ENCODE peak calls at places on chromosomes 1 and 21, in seven cellular contexts. M is SK-N-SH, A is HCT116, X is HepG2, Q is H1, L is K562, J is endothelial cell of umbilical vein. K is an unnamed sample. For H3K4me1, the result is how much of the 10 kb centered on the place peaks cover.

GRCh38 chr1:186496452-186496851 is 35.5 kb upstream of the PDC start:
- DNase-seq in M (no peak), A (no peak), X (no peak), Q (no peak), L (no peak), J (no peak), K (no peak)

GRCh38 chr1:84719477-84720274 is 29.4 kb upstream of the SSX2IP start:
- DNase-seq in M (no peak), A (no peak), X (peak), Q (no peak), L (no peak), J (no peak), K (no peak)

GRCh38 chr1:60989745-60990718 is 92.3 kb upstream of the NFIA start:
- DNase-seq in M (peak), A (no peak), X (no peak), Q (no peak), L (no peak), J (peak), K (no peak)

GRCh38 chr1:227225715-227226346 is 92.5 kb downstream of the CDC42BPA start:
- DNase-seq in M (no peak), A (peak), X (no peak), Q (no peak), L (no peak), J (peak), K (no peak)

GRCh38 chr1:172699111-172699510 is 40.2 kb downstream of the FASLG start:
- DNase-seq in M (no peak), A (no peak), X (no peak), Q (no peak), L (no peak), J (peak), K (no peak)

GRCh38 chr1:77687519-77687906 is 5.1 kb upstream of the ZZZ3 start:
- DNase-seq in M (no peak), A (peak), X (peak), Q (peak), L (no peak), J (no peak), K (peak)

GRCh38 chr1:9326596-9326995 is 33.9 kb downstream of the SPSB1 start:
- DNase-seq in M (no peak), A (no peak), X (no peak), Q (no peak), L (no peak), J (no peak), K (no peak)

GRCh38 chr1:60265560-60266535 is 192.3 kb upstream of the C1orf87 start:
- DNase-seq in M (no peak), A (no peak), X (peak), Q (no peak), L (no peak), J (no peak), K (no peak)

GRCh38 chr1:180176965-180177364 is 22.3 kb downstream of the QSOX1 start:
- DNase-seq in M (no peak), A (no peak), X (no peak), Q (no peak), L (no peak), J (no peak), K (no peak)

GRCh38 chr1:165795894-165796293 is 27.2 kb upstream of the TMCO1 start:
- DNase-seq in M (no peak), A (no peak), X (no peak), Q (no peak), L (no peak), J (no peak), K (peak)

GRCh38 chr1:227318003-227318851 is at the start of gene CDC42BPA:
- DNase-seq in M (peak), A (peak), X (peak), Q (peak), L (peak), J (peak), K (peak)

GRCh38 chr1:78236711-78237110 is 190.9 kb downstream of the GIPC2 start:
- DNase-seq in M (no peak), A (no peak), X (no peak), Q (no peak), L (no peak), J (no peak), K (no peak)

GRCh38 chr1:41758904-41759548 is 159.7 kb downstream of the HIVEP3 start:
- DNase-seq in M (no peak), A (no peak), X (no peak), Q (no peak), L (no peak), J (peak), K (no peak)

GRCh38 chr1:37509181-37509580 is 5.4 kb downstream of the MEAF6 start:
- DNase-seq in M (peak), A (no peak), X (peak), Q (no peak), L (no peak), J (no peak), K (peak)

GRCh38 chr1:144551543-144552424 is 40.9 kb upstream of the PPIAL4F start:
- DNase-seq in M (peak), A (peak), X (peak), Q (peak), L (peak), J (peak), K (peak)

GRCh38 chr1:241551759-241552638 is 19.8 kb downstream of the KMO start:
- DNase-seq in M (no peak), A (no peak), X (no peak), Q (no peak), L (peak), J (no peak), K (no peak)

GRCh38 chr1:174898102-174898802 is 101.5 kb upstream of the CACYBP start:
- DNase-seq in M (no peak), A (no peak), X (no peak), Q (no peak), L (no peak), J (no peak), K (no peak)

GRCh38 chr1:60033066-60033465 is 40.5 kb downstream of the C1orf87 start:
- DNase-seq in M (no peak), A (no peak), X (no peak), Q (no peak), L (no peak), J (no peak), K (no peak)

GRCh38 chr1:14851775-14852174 is 253.3 kb downstream of the KAZN start:
- DNase-seq in M (no peak), A (no peak), X (no peak), Q (no peak), L (no peak), J (no peak), K (no peak)

GRCh38 chr1:40034869-40035268 is 5.7 kb upstream of the CAP1 start:
- DNase-seq in M (no peak), A (no peak), X (no peak), Q (no peak), L (no peak), J (no peak), K (no peak)

GRCh38 chr1:66450043-66450514 is 83.9 kb upstream of the SGIP1 start:
- DNase-seq in M (peak), A (no peak), X (no peak), Q (no peak), L (no peak), J (no peak), K (no peak)

GRCh38 chr1:203627819-203628184 is 1.2 kb downstream of the ATP2B4 start:
- DNase-seq in M (no peak), A (no peak), X (no peak), Q (no peak), L (no peak), J (peak), K (no peak)

GRCh38 chr1:156551866-156552265 is 20.5 kb downstream of the IQGAP3 start:
- DNase-seq in M (no peak), A (peak), X (no peak), Q (no peak), L (no peak), J (no peak), K (no peak)

GRCh38 chr1:36576118-36576517 is 93.4 kb upstream of the CSF3R start:
- DNase-seq in M (peak), A (peak), X (peak), Q (peak), L (peak), J (peak), K (peak)

GRCh38 chr1:154548028-154548427 is 10.4 kb downstream of the UBE2Q1 start:
- DNase-seq in M (no peak), A (no peak), X (no peak), Q (no peak), L (no peak), J (peak), K (no peak)

GRCh38 chr1:167345386-167345733 is 124.7 kb downstream of the POU2F1 start:
- DNase-seq in M (no peak), A (no peak), X (no peak), Q (no peak), L (no peak), J (peak), K (no peak)

GRCh38 chr21:35037384-35038105 is 11.6 kb downstream of the RUNX1 start:
- DNase-seq in M (no peak), A (no peak), X (no peak), Q (no peak), L (no peak), J (no peak), K (no peak)

GRCh38 chr1:84836145-84836544 is 56.9 kb downstream of the LPAR3 start:
- DNase-seq in M (no peak), A (peak), X (no peak), Q (no peak), L (no peak), J (no peak), K (no peak)

GRCh38 chr1:33346921-33347649 is 26.2 kb upstream of the A3GALT2 start:
- DNase-seq in M (no peak), A (peak), X (peak), Q (no peak), L (no peak), J (peak), K (no peak)

GRCh38 chr1:155085504-155086181 is 7.0 kb downstream of the EFNA3 start:
- DNase-seq in M (peak), A (no peak), X (no peak), Q (peak), L (peak), J (no peak), K (peak)

GRCh38 chr1:248849637-248850036 is 9.2 kb downstream of the ZNF692 start:
- DNase-seq in M (no peak), A (no peak), X (no peak), Q (no peak), L (no peak), J (no peak), K (no peak)

GRCh38 chr1:72557446-72558049 is 275.2 kb upstream of the NEGR1 start:
- DNase-seq in M (no peak), A (no peak), X (no peak), Q (no peak), L (no peak), J (peak), K (peak)

GRCh38 chr1:93531193-93531592 is 83.3 kb downstream of the FNBP1L start:
- DNase-seq in M (peak), A (no peak), X (no peak), Q (no peak), L (no peak), J (no peak), K (no peak)

GRCh38 chr1:107930292-107930691 is 34.7 kb downstream of the VAV3 start:
- DNase-seq in M (no peak), A (no peak), X (no peak), Q (no peak), L (no peak), J (no peak), K (no peak)

GRCh38 chr1:161020573-161021167 is at the start of gene F11R:
- DNase-seq in M (peak), A (no peak), X (peak), Q (peak), L (peak), J (peak), K (peak)
- TF ChIP-seq POLR2AphosphoS5 in M (no peak), A (peak), X (no peak), Q (peak), L (peak), J (no peak), K (peak)

GRCh38 chr1:31955917-31956736 is 18.0 kb upstream of the PTP4A2 start:
- DNase-seq in M (no peak), A (peak), X (peak), Q (no peak), L (peak), J (peak), K (peak)

GRCh38 chr1:31949862-31950261 is 11.7 kb upstream of the PTP4A2 start:
- DNase-seq in M (no peak), A (no peak), X (no peak), Q (no peak), L (peak), J (no peak), K (no peak)

GRCh38 chr1:31951276-31951675 is 13.1 kb upstream of the PTP4A2 start:
- DNase-seq in M (no peak), A (no peak), X (no peak), Q (no peak), L (peak), J (no peak), K (no peak)

GRCh38 chr1:31954607-31955283 is 16.6 kb upstream of the PTP4A2 start:
- DNase-seq in M (no peak), A (peak), X (peak), Q (peak), L (peak), J (peak), K (no peak)

GRCh38 chr1:31952825-31953220 is 14.7 kb upstream of the PTP4A2 start:
- DNase-seq in M (no peak), A (no peak), X (no peak), Q (no peak), L (peak), J (no peak), K (no peak)
- H2AFZ ChIP-seq in M (no peak), A (no peak), X (no peak), Q (no peak), L (peak), J (no peak), K (no peak)

GRCh38 chr1:54276617-54277450 is 76.9 kb downstream of the MRPL37 start:
- DNase-seq in M (no peak), A (no peak), X (peak), Q (no peak), L (no peak), J (no peak), K (no peak)
- H3K4me1 ChIP-seq in M (under half), A (under half), X (under half), Q (under half), L (under half), J (under half), K (under half)

DNA sequence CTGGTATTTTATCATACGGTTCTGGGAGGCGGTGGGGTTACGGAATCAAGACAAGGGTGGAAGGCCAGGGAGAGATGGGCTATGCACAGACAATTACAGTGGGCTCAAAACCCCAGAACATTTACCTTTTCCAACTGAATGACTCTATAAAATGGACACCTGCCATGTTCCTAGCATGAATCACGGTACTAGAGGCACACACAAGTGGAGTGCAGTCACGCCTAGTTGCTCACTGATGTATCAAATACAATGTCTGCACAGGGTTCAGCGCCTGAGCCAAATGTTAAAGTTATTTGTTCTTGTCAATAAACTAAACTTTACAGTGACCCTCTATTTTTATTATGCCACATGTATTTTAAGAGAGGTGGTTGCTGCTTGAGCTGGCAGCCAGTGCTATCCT is 121.4 kb downstream of the ATG4C start:
- DNase-seq in M (no peak), A (no peak), X (no peak), Q (no peak), L (no peak), J (no peak), K (no peak)
- TF ChIP-seq POLR2AphosphoS5 in M (no peak), A (no peak), X (no peak), Q (no peak), L (no peak), J (no peak), K (no peak)

GRCh38 chr1:231016966-231017365 is 23.1 kb downstream of the FAM89A start:
- DNase-seq in M (no peak), A (no peak), X (no peak), Q (no peak), L (no peak), J (no peak), K (no peak)
- H2AFZ ChIP-seq in M (no peak), A (no peak), X (no peak), Q (no peak), L (no peak), J (no peak), K (no peak)

GRCh38 chr1:27605300-27605766 is 1.4 kb upstream of the AHDC1 start:
- DNase-seq in M (no peak), A (no peak), X (no peak), Q (no peak), L (no peak), J (no peak), K (no peak)
- H3K4me1 ChIP-seq in M (under half), A (half or more), X (half or more), Q (under half), L (half or more), J (under half), K (half or more)

GRCh38 chr1:207825719-207826556 is 74.1 kb downstream of the CD46 start:
- DNase-seq in M (no peak), A (no peak), X (peak), Q (no peak), L (peak), J (peak), K (no peak)
- TF ChIP-seq POLR2AphosphoS5 in M (no peak), A (no peak), X (no peak), Q (no peak), L (peak), J (peak), K (no peak)

DNA sequence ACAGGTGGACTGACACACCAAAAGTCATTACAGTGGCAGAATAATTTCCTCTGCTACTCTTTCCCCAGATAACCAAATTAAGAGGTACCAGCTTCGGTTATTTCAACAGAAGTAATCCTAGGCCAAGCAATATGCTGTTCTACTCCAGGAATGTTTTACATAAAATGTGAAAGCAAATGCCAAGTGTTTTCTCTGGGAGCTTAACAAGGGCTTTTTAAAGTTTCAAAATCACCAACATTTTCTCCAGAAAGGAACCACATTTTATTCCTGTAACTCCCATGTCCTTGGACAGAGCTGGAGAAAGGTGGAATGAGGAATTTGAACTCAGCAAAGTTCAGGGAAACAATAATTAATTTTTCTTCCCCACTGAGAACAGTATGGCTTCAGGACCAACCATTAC is 27.2 kb downstream of the CNN3 start:
- DNase-seq in M (no peak), A (no peak), X (no peak), Q (no peak), L (no peak), J (no peak), K (no peak)
- H2AFZ ChIP-seq in M (no peak), A (no peak), X (no peak), Q (no peak), L (no peak), J (no peak), K (no peak)

GRCh38 chr21:44297525-44298290 is 2.1 kb upstream of the PFKL start:
- DNase-seq in M (peak), A (peak), X (peak), Q (peak), L (peak), J (peak), K (peak)

GRCh38 chr21:44296916-44297315 is 2.9 kb upstream of the PFKL start:
- DNase-seq in M (no peak), A (no peak), X (no peak), Q (no peak), L (no peak), J (no peak), K (no peak)

GRCh38 chr21:44299458-44300261 is at the start of gene PFKL:
- DNase-seq in M (peak), A (no peak), X (peak), Q (peak), L (peak), J (peak), K (peak)

GRCh38 chr21:44299085-44299457 is 782 bp upstream of the PFKL start:
- DNase-seq in M (no peak), A (no peak), X (no peak), Q (no peak), L (no peak), J (peak), K (no peak)

GRCh38 chr21:44298301-44298700 is 1.6 kb upstream of the PFKL start:
- DNase-seq in M (no peak), A (no peak), X (peak), Q (no peak), L (no peak), J (no peak), K (no peak)
- H3K4me1 ChIP-seq in M (under half), A (under half), X (half or more), Q (under half), L (under half), J (under half), K (under half)

DNA sequence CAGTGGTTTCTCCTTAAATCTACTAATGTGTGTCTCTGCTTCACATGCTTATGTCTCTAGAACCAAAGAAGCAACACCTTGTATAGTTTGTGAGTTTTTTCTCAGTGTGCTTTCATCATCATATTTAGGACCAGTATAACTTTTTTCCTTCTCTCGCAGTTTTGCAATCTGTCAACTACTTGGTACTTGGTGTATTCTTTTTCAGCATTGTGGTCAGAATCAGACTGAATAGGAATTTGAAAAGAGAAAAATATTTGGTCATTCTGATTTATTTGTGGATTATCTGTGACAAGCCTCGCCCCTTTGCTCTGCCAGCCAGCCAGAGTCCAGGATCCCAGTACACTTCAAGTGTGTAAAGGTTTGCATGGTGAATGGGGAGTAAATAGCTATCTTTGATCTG is 122.3 kb downstream of the C1orf21 start:
- DNase-seq in M (no peak), A (no peak), X (no peak), Q (no peak), L (no peak), J (no peak), K (no peak)
- TF ChIP-seq POLR2AphosphoS5 in M (no peak), A (no peak), X (no peak), Q (no peak), L (no peak), J (no peak), K (no peak)